ENCODE peak calls at places on chromosomes 11 and 22, in ten cellular contexts. One of them, this sample, is unnamed.

GRCh38 chr11:35337136-35337918 is 82.0 kb downstream of the SLC1A2 start:
- DNase-seq in HEK293T: no peak
- DNase-seq in activated CD4-positive, CD25-positive, alpha-beta regulatory T cell treated with anti-CD3 and anti-CD28 coated beads, Interleukin-2, amount 50 U/mL, for 72 hours: no peak
- DNase-seq in posterior vena cava: no peak
- DNase-seq in GM06990: no peak
- DNase-seq in central memory CD4-positive, alpha-beta T cell: no peak
- DNase-seq in frontal cortex: no peak
- DNase-seq in fibroblast of the conjunctiva: peak
- DNase-seq in lower lobe of right lung: no peak
- DNase-seq in fibroblast of pulmonary artery: peak
- DNase-seq in this sample: peak

GRCh38 chr22:42929838-42930155 is 72.7 kb upstream of the ARFGAP3 start:
- DNase-seq in GM06990: no peak
- DNase-seq in posterior vena cava: peak
- DNase-seq in frontal cortex: no peak
- DNase-seq in central memory CD4-positive, alpha-beta T cell: no peak
- DNase-seq in HEK293T: no peak
- DNase-seq in fibroblast of pulmonary artery: no peak
- DNase-seq in fibroblast of the conjunctiva: no peak
- DNase-seq in lower lobe of right lung: no peak
- DNase-seq in activated CD4-positive, CD25-positive, alpha-beta regulatory T cell treated with anti-CD3 and anti-CD28 coated beads, Interleukin-2, amount 50 U/mL, for 72 hours: no peak
- DNase-seq in this sample: no peak

GRCh38 chr22:30947821-30948454 is 20.6 kb downstream of the MORC2 start:
- DNase-seq in activated CD4-positive, CD25-positive, alpha-beta regulatory T cell treated with anti-CD3 and anti-CD28 coated beads, Interleukin-2, amount 50 U/mL, for 72 hours: no peak
- DNase-seq in GM06990: no peak
- DNase-seq in HEK293T: peak
- DNase-seq in frontal cortex: peak
- DNase-seq in lower lobe of right lung: no peak
- DNase-seq in fibroblast of the conjunctiva: peak
- DNase-seq in fibroblast of pulmonary artery: peak
- DNase-seq in posterior vena cava: no peak
- DNase-seq in central memory CD4-positive, alpha-beta T cell: peak
- DNase-seq in this sample: peak

GRCh38 chr11:2447951-2448650 is 3.3 kb downstream of the KCNQ1 start:
- DNase-seq in frontal cortex: no peak
- DNase-seq in fibroblast of the conjunctiva: no peak
- DNase-seq in central memory CD4-positive, alpha-beta T cell: no peak
- DNase-seq in GM06990: no peak
- DNase-seq in HEK293T: no peak
- DNase-seq in lower lobe of right lung: no peak
- DNase-seq in activated CD4-positive, CD25-positive, alpha-beta regulatory T cell treated with anti-CD3 and anti-CD28 coated beads, Interleukin-2, amount 50 U/mL, for 72 hours: no peak
- DNase-seq in posterior vena cava: peak
- DNase-seq in fibroblast of pulmonary artery: no peak
- DNase-seq in this sample: no peak

GRCh38 chr11:31325162-31325561 is 44.4 kb downstream of the DCDC1 start:
- DNase-seq in HEK293T: no peak
- DNase-seq in lower lobe of right lung: no peak
- DNase-seq in activated CD4-positive, CD25-positive, alpha-beta regulatory T cell treated with anti-CD3 and anti-CD28 coated beads, Interleukin-2, amount 50 U/mL, for 72 hours: no peak
- DNase-seq in fibroblast of the conjunctiva: peak
- DNase-seq in GM06990: no peak
- DNase-seq in frontal cortex: no peak
- DNase-seq in central memory CD4-positive, alpha-beta T cell: no peak
- DNase-seq in fibroblast of pulmonary artery: peak
- DNase-seq in posterior vena cava: no peak
- DNase-seq in this sample: peak

GRCh38 chr11:118609380-118610219 is 2.2 kb downstream of the PHLDB1 start:
- DNase-seq in fibroblast of pulmonary artery: peak
- DNase-seq in activated CD4-positive, CD25-positive, alpha-beta regulatory T cell treated with anti-CD3 and anti-CD28 coated beads, Interleukin-2, amount 50 U/mL, for 72 hours: peak
- DNase-seq in lower lobe of right lung: no peak
- DNase-seq in posterior vena cava: peak
- DNase-seq in fibroblast of the conjunctiva: no peak
- DNase-seq in frontal cortex: peak
- DNase-seq in HEK293T: no peak
- DNase-seq in central memory CD4-positive, alpha-beta T cell: peak
- DNase-seq in GM06990: peak
- DNase-seq in this sample: no peak

GRCh38 chr22:42152661-42153270 is 22.2 kb upstream of the CYP2D6 start:
- DNase-seq in fibroblast of pulmonary artery: no peak
- DNase-seq in frontal cortex: no peak
- DNase-seq in activated CD4-positive, CD25-positive, alpha-beta regulatory T cell treated with anti-CD3 and anti-CD28 coated beads, Interleukin-2, amount 50 U/mL, for 72 hours: no peak
- DNase-seq in GM06990: no peak
- DNase-seq in HEK293T: no peak
- DNase-seq in posterior vena cava: no peak
- DNase-seq in central memory CD4-positive, alpha-beta T cell: no peak
- DNase-seq in lower lobe of right lung: no peak
- DNase-seq in fibroblast of the conjunctiva: no peak
- DNase-seq in this sample: no peak

GRCh38 chr22:41256898-41257260 is 16.1 kb upstream of the CHADL start:
- DNase-seq in activated CD4-positive, CD25-positive, alpha-beta regulatory T cell treated with anti-CD3 and anti-CD28 coated beads, Interleukin-2, amount 50 U/mL, for 72 hours: no peak
- DNase-seq in central memory CD4-positive, alpha-beta T cell: no peak
- DNase-seq in GM06990: no peak
- DNase-seq in fibroblast of the conjunctiva: peak
- DNase-seq in HEK293T: no peak
- DNase-seq in posterior vena cava: no peak
- DNase-seq in lower lobe of right lung: no peak
- DNase-seq in fibroblast of pulmonary artery: peak
- DNase-seq in frontal cortex: no peak
- DNase-seq in this sample: no peak

GRCh38 chr11:118227865-118228785 is 3.3 kb upstream of the JAML start:
- DNase-seq in lower lobe of right lung: no peak
- DNase-seq in fibroblast of the conjunctiva: no peak
- DNase-seq in frontal cortex: no peak
- DNase-seq in GM06990: peak
- DNase-seq in posterior vena cava: no peak
- DNase-seq in activated CD4-positive, CD25-positive, alpha-beta regulatory T cell treated with anti-CD3 and anti-CD28 coated beads, Interleukin-2, amount 50 U/mL, for 72 hours: no peak
- DNase-seq in central memory CD4-positive, alpha-beta T cell: peak
- DNase-seq in fibroblast of pulmonary artery: no peak
- DNase-seq in HEK293T: no peak
- DNase-seq in this sample: no peak

GRCh38 chr11:78228467-78228866 is 39.7 kb downstream of the USP35 start:
- DNase-seq in fibroblast of pulmonary artery: peak
- DNase-seq in posterior vena cava: no peak
- DNase-seq in HEK293T: peak
- DNase-seq in fibroblast of the conjunctiva: peak
- DNase-seq in GM06990: no peak
- DNase-seq in frontal cortex: peak
- DNase-seq in activated CD4-positive, CD25-positive, alpha-beta regulatory T cell treated with anti-CD3 and anti-CD28 coated beads, Interleukin-2, amount 50 U/mL, for 72 hours: no peak
- DNase-seq in lower lobe of right lung: no peak
- DNase-seq in central memory CD4-positive, alpha-beta T cell: no peak
- DNase-seq in this sample: no peak

GRCh38 chr11:14446701-14447169 is 52.9 kb downstream of the COPB1 start:
- DNase-seq in central memory CD4-positive, alpha-beta T cell: no peak
- DNase-seq in fibroblast of pulmonary artery: peak
- DNase-seq in activated CD4-positive, CD25-positive, alpha-beta regulatory T cell treated with anti-CD3 and anti-CD28 coated beads, Interleukin-2, amount 50 U/mL, for 72 hours: no peak
- DNase-seq in HEK293T: no peak
- DNase-seq in frontal cortex: no peak
- DNase-seq in posterior vena cava: no peak
- DNase-seq in lower lobe of right lung: no peak
- DNase-seq in GM06990: no peak
- DNase-seq in fibroblast of the conjunctiva: no peak
- DNase-seq in this sample: no peak

GRCh38 chr22:49380828-49381114 is 446.9 kb downstream of the BRD1 start:
- DNase-seq in activated CD4-positive, CD25-positive, alpha-beta regulatory T cell treated with anti-CD3 and anti-CD28 coated beads, Interleukin-2, amount 50 U/mL, for 72 hours: no peak
- DNase-seq in fibroblast of the conjunctiva: no peak
- DNase-seq in lower lobe of right lung: no peak
- DNase-seq in posterior vena cava: no peak
- DNase-seq in HEK293T: no peak
- DNase-seq in frontal cortex: no peak
- DNase-seq in central memory CD4-positive, alpha-beta T cell: no peak
- DNase-seq in fibroblast of pulmonary artery: no peak
- DNase-seq in GM06990: no peak
- DNase-seq in this sample: no peak

GRCh38 chr22:49977578-49977977 is 17.0 kb downstream of the PIM3 start:
- DNase-seq in HEK293T: no peak
- DNase-seq in fibroblast of pulmonary artery: no peak
- DNase-seq in GM06990: peak
- DNase-seq in central memory CD4-positive, alpha-beta T cell: no peak
- DNase-seq in fibroblast of the conjunctiva: no peak
- DNase-seq in lower lobe of right lung: peak
- DNase-seq in frontal cortex: no peak
- DNase-seq in activated CD4-positive, CD25-positive, alpha-beta regulatory T cell treated with anti-CD3 and anti-CD28 coated beads, Interleukin-2, amount 50 U/mL, for 72 hours: no peak
- DNase-seq in posterior vena cava: peak
- DNase-seq in this sample: no peak

GRCh38 chr11:77497368-77497767 is 23.5 kb upstream of the PAK1 start:
- DNase-seq in lower lobe of right lung: no peak
- DNase-seq in posterior vena cava: no peak
- DNase-seq in fibroblast of the conjunctiva: no peak
- DNase-seq in fibroblast of pulmonary artery: no peak
- DNase-seq in GM06990: no peak
- DNase-seq in activated CD4-positive, CD25-positive, alpha-beta regulatory T cell treated with anti-CD3 and anti-CD28 coated beads, Interleukin-2, amount 50 U/mL, for 72 hours: no peak
- DNase-seq in central memory CD4-positive, alpha-beta T cell: no peak
- DNase-seq in frontal cortex: no peak
- DNase-seq in HEK293T: no peak
- DNase-seq in this sample: no peak

GRCh38 chr11:126607776-126608625 is 252.5 kb downstream of the ST3GAL4 start:
- DNase-seq in fibroblast of pulmonary artery: no peak
- DNase-seq in frontal cortex: no peak
- DNase-seq in lower lobe of right lung: no peak
- DNase-seq in central memory CD4-positive, alpha-beta T cell: no peak
- DNase-seq in GM06990: no peak
- DNase-seq in HEK293T: no peak
- DNase-seq in posterior vena cava: no peak
- DNase-seq in activated CD4-positive, CD25-positive, alpha-beta regulatory T cell treated with anti-CD3 and anti-CD28 coated beads, Interleukin-2, amount 50 U/mL, for 72 hours: no peak
- DNase-seq in fibroblast of the conjunctiva: no peak
- DNase-seq in this sample: no peak

GRCh38 chr22:33357894-33358440 is 299.8 kb upstream of the SYN3 start:
- DNase-seq in activated CD4-positive, CD25-positive, alpha-beta regulatory T cell treated with anti-CD3 and anti-CD28 coated beads, Interleukin-2, amount 50 U/mL, for 72 hours: no peak
- DNase-seq in fibroblast of pulmonary artery: no peak
- DNase-seq in central memory CD4-positive, alpha-beta T cell: no peak
- DNase-seq in frontal cortex: no peak
- DNase-seq in fibroblast of the conjunctiva: no peak
- DNase-seq in lower lobe of right lung: no peak
- DNase-seq in HEK293T: no peak
- DNase-seq in posterior vena cava: no peak
- DNase-seq in GM06990: no peak
- DNase-seq in this sample: no peak

GRCh38 chr11:27215471-27216267 is 147.3 kb downstream of the CCDC34 start:
- DNase-seq in central memory CD4-positive, alpha-beta T cell: no peak
- DNase-seq in lower lobe of right lung: peak
- DNase-seq in fibroblast of pulmonary artery: peak
- DNase-seq in frontal cortex: no peak
- DNase-seq in activated CD4-positive, CD25-positive, alpha-beta regulatory T cell treated with anti-CD3 and anti-CD28 coated beads, Interleukin-2, amount 50 U/mL, for 72 hours: no peak
- DNase-seq in fibroblast of the conjunctiva: no peak
- DNase-seq in HEK293T: no peak
- DNase-seq in GM06990: no peak
- DNase-seq in posterior vena cava: no peak
- DNase-seq in this sample: no peak

GRCh38 chr11:96293583-96293982 is 49.4 kb downstream of the MAML2 start:
- DNase-seq in activated CD4-positive, CD25-positive, alpha-beta regulatory T cell treated with anti-CD3 and anti-CD28 coated beads, Interleukin-2, amount 50 U/mL, for 72 hours: no peak
- DNase-seq in fibroblast of the conjunctiva: no peak
- DNase-seq in lower lobe of right lung: no peak
- DNase-seq in fibroblast of pulmonary artery: peak
- DNase-seq in posterior vena cava: no peak
- DNase-seq in GM06990: peak
- DNase-seq in HEK293T: no peak
- DNase-seq in frontal cortex: no peak
- DNase-seq in central memory CD4-positive, alpha-beta T cell: no peak
- DNase-seq in this sample: no peak

GRCh38 chr11:130124096-130124495 is 35.5 kb upstream of the ST14 start:
- DNase-seq in central memory CD4-positive, alpha-beta T cell: no peak
- DNase-seq in fibroblast of the conjunctiva: peak
- DNase-seq in posterior vena cava: peak
- DNase-seq in HEK293T: no peak
- DNase-seq in activated CD4-positive, CD25-positive, alpha-beta regulatory T cell treated with anti-CD3 and anti-CD28 coated beads, Interleukin-2, amount 50 U/mL, for 72 hours: no peak
- DNase-seq in GM06990: no peak
- DNase-seq in frontal cortex: no peak
- DNase-seq in fibroblast of pulmonary artery: peak
- DNase-seq in lower lobe of right lung: peak
- DNase-seq in this sample: peak